ENCODE peak calls at places on chromosomes 5 and 9, in five cellular contexts. L is HuH-7.5, Z is nucleus accumbens, G is lower lobe of right lung, V is AG09309. S is an unnamed sample.

GRCh38 chr5:172115541-172115982 is 72.5 kb downstream of the STK10 start:
- DNase-seq in L (no peak), Z (no peak), G (no peak), V (no peak), S (no peak)

GRCh38 chr5:33367396-33367795 is 73.4 kb upstream of the TARS1 start:
- DNase-seq in L (no peak), Z (no peak), G (no peak), V (no peak), S (no peak)

GRCh38 chr9:111949919-111950318 is 53.3 kb downstream of the UGCG start:
- DNase-seq in L (no peak), Z (no peak), G (no peak), V (no peak), S (no peak)

GRCh38 chr5:5979362-5979760 is 399.0 kb downstream of the MED10 start:
- DNase-seq in L (no peak), Z (no peak), G (no peak), V (no peak), S (no peak)

GRCh38 chr9:88230612-88231011 is 92.3 kb upstream of the SPATA31C2 start:
- DNase-seq in L (no peak), Z (no peak), G (no peak), V (no peak), S (no peak)

GRCh38 chr9:108053555-108054061 is 564.0 kb upstream of the KLF4 start:
- DNase-seq in L (no peak), Z (no peak), G (peak), V (peak), S (peak)

GRCh38 chr5:115457574-115457973 is 87.0 kb downstream of the FEM1C start:
- DNase-seq in L (no peak), Z (no peak), G (no peak), V (no peak), S (no peak)

GRCh38 chr5:174563899-174564298 is 160.5 kb upstream of the MSX2 start:
- DNase-seq in L (no peak), Z (no peak), G (no peak), V (no peak), S (no peak)

GRCh38 chr9:84748112-84748511 is 78.6 kb downstream of the NTRK2 start:
- DNase-seq in L (no peak), Z (no peak), G (no peak), V (no peak), S (no peak)

GRCh38 chr5:3353561-3353960 is 242.1 kb upstream of the IRX1 start:
- DNase-seq in L (no peak), Z (no peak), G (no peak), V (no peak), S (no peak)

GRCh38 chr9:95125652-95126051 is 191.9 kb downstream of the FANCC start:
- DNase-seq in L (no peak), Z (no peak), G (no peak), V (no peak), S (no peak)

GRCh38 chr5:57551974-57552537 is 69.4 kb upstream of the ACTBL2 start:
- DNase-seq in L (no peak), Z (no peak), G (no peak), V (no peak), S (no peak)

GRCh38 chr5:55110156-55110680 is 7.8 kb downstream of the GZMA start:
- DNase-seq in L (no peak), Z (no peak), G (no peak), V (no peak), S (no peak)

GRCh38 chr5:83401122-83401620 is 70.4 kb upstream of the VCAN start:
- DNase-seq in L (no peak), Z (no peak), G (no peak), V (no peak), S (no peak)

GRCh38 chr5:134138416-134139376 is 24.2 kb downstream of the TCF7 start:
- DNase-seq in L (no peak), Z (no peak), G (peak), V (peak), S (no peak)

GRCh38 chr5:166909040-166909439 is 1382.4 kb upstream of the WWC1 start:
- DNase-seq in L (no peak), Z (no peak), G (no peak), V (no peak), S (no peak)

GRCh38 chr9:114501786-114502682 is 3.2 kb downstream of the WHRN start:
- DNase-seq in L (peak), Z (peak), G (no peak), V (peak), S (peak)

GRCh38 chr5:142684508-142685031 is 1.3 kb downstream of the FGF1 start:
- DNase-seq in L (no peak), Z (peak), G (no peak), V (no peak), S (no peak)

GRCh38 chr5:159336586-159337290 is 6.5 kb upstream of the IL12B start:
- DNase-seq in L (no peak), Z (no peak), G (no peak), V (no peak), S (no peak)

GRCh38 chr9:137323531-137324331 is 21.7 kb upstream of the NRARP start:
- DNase-seq in L (no peak), Z (no peak), G (no peak), V (no peak), S (no peak)

GRCh38 chr5:14280294-14280854 is 137.2 kb downstream of the TRIO start:
- DNase-seq in L (no peak), Z (no peak), G (no peak), V (no peak), S (no peak)

GRCh38 chr5:74167206-74167929 is 473.2 kb downstream of the ENC1 start:
- DNase-seq in L (no peak), Z (no peak), G (no peak), V (peak), S (no peak)

GRCh38 chr5:179115307-179115706 is 55.1 kb downstream of the ZNF354C start:
- DNase-seq in L (no peak), Z (no peak), G (peak), V (no peak), S (no peak)

GRCh38 chr5:24444439-24444838 is 200.3 kb downstream of the CDH10 start:
- DNase-seq in L (no peak), Z (no peak), G (no peak), V (no peak), S (no peak)

GRCh38 chr9:100602302-100602930 is 24.5 kb downstream of the CAVIN4 start:
- DNase-seq in L (no peak), Z (peak), G (no peak), V (no peak), S (peak)

GRCh38 chr5:167294861-167295685 is 996.4 kb upstream of the WWC1 start:
- DNase-seq in L (no peak), Z (no peak), G (no peak), V (peak), S (peak)

GRCh38 chr9:93909242-93909616 is 45.9 kb downstream of the BARX1 start:
- DNase-seq in L (no peak), Z (no peak), G (no peak), V (no peak), S (no peak)

GRCh38 chr5:72108200-72109050 is 1.1 kb downstream of the MAP1B start:
- DNase-seq in L (peak), Z (peak), G (peak), V (no peak), S (peak)

GRCh38 chr5:80259511-80260200 is 3.8 kb upstream of the SERINC5 start:
- DNase-seq in L (no peak), Z (no peak), G (no peak), V (no peak), S (no peak)

GRCh38 chr9:94945191-94946144 is 219.0 kb downstream of the AOPEP start:
- DNase-seq in L (no peak), Z (peak), G (no peak), V (peak), S (peak)

GRCh38 chr5:160315968-160316367 is 3.6 kb upstream of the CCNJL start:
- DNase-seq in L (peak), Z (no peak), G (no peak), V (no peak), S (no peak)

GRCh38 chr5:1009359-1010180 is 968 bp downstream of the NKD2 start:
- DNase-seq in L (no peak), Z (no peak), G (peak), V (no peak), S (no peak)

GRCh38 chr5:61052870-61053269 is 107.9 kb downstream of the NDUFAF2 start:
- DNase-seq in L (no peak), Z (no peak), G (no peak), V (peak), S (no peak)